ENCODE peak calls at places on chromosome 17, in six cellular contexts. I is fibroblast of the aortic adventitia, J is esophagus muscularis mucosa, T is Panc1, X is fibroblast of mammary gland, L is kidney epithelial cell. C is an unnamed sample.

GRCh38 chr17:36703860-36704266 is 102.5 kb downstream of the MRM1 start:
- DNase-seq in I (peak), J (no peak), T (no peak), X (peak), L (no peak), C (peak)

GRCh38 chr17:29607557-29608195 is 14.7 kb downstream of the ANKRD13B start:
- DNase-seq in I (no peak), J (no peak), T (no peak), X (no peak), L (no peak), C (no peak)

GRCh38 chr17:72126575-72127486 is 6.0 kb downstream of the SOX9 start:
- DNase-seq in I (peak), J (no peak), T (no peak), X (peak), L (no peak), C (peak)

GRCh38 chr17:39997543-39997942 is 16.9 kb downstream of the PSMD3 start:
- DNase-seq in I (no peak), J (no peak), T (no peak), X (no peak), L (no peak), C (no peak)

GRCh38 chr17:2954898-2955445 is 108.4 kb downstream of the OR1D5 start:
- DNase-seq in I (peak), J (no peak), T (peak), X (peak), L (peak), C (peak)

GRCh38 chr17:2183346-2183745 is 120.2 kb downstream of the SMG6 start:
- DNase-seq in I (no peak), J (no peak), T (no peak), X (no peak), L (no peak), C (no peak)

GRCh38 chr17:27354491-27355081 is 60.7 kb downstream of the WSB1 start:
- DNase-seq in I (no peak), J (no peak), T (no peak), X (no peak), L (no peak), C (no peak)

GRCh38 chr17:16037636-16038035 is 38.0 kb downstream of the TTC19 start:
- DNase-seq in I (peak), J (no peak), T (no peak), X (peak), L (no peak), C (peak)

GRCh38 chr17:16419929-16420271 is 4.5 kb downstream of the TRPV2 start:
- DNase-seq in I (no peak), J (no peak), T (no peak), X (peak), L (no peak), C (peak)

GRCh38 chr17:68738044-68738443 is 136.9 kb upstream of the FAM20A start:
- DNase-seq in I (peak), J (no peak), T (no peak), X (no peak), L (no peak), C (peak)

GRCh38 chr17:45320931-45321461 is 4.2 kb upstream of the MAP3K14 start:
- DNase-seq in I (peak), J (no peak), T (peak), X (peak), L (peak), C (peak)

GRCh38 chr17:72056727-72057290 is 64.0 kb upstream of the SOX9 start:
- DNase-seq in I (no peak), J (peak), T (no peak), X (no peak), L (no peak), C (no peak)

GRCh38 chr17:38749222-38750043 is 1.3 kb upstream of the PCGF2 start:
- DNase-seq in I (peak), J (peak), T (no peak), X (peak), L (peak), C (peak)

GRCh38 chr17:57085448-57086068 is 512 bp downstream of the AKAP1 start:
- DNase-seq in I (peak), J (no peak), T (no peak), X (peak), L (no peak), C (peak)

GRCh38 chr17:58818654-58819053 is 63.0 kb downstream of the PPM1E start:
- DNase-seq in I (no peak), J (no peak), T (no peak), X (no peak), L (no peak), C (no peak)

GRCh38 chr17:18920911-18921441 is 31.0 kb upstream of the SLC5A10 start:
- DNase-seq in I (peak), J (no peak), T (no peak), X (peak), L (no peak), C (no peak)

GRCh38 chr17:56786989-56787482 is 46.7 kb downstream of the C17orf67 start:
- DNase-seq in I (peak), J (no peak), T (peak), X (peak), L (peak), C (peak)

GRCh38 chr17:64315032-64315490 is 52.0 kb upstream of the TEX2 start:
- DNase-seq in I (peak), J (peak), T (no peak), X (peak), L (no peak), C (peak)

GRCh38 chr17:76527430-76528111 is 9.9 kb downstream of the CYGB start:
- DNase-seq in I (peak), J (no peak), T (no peak), X (peak), L (peak), C (peak)

GRCh38 chr17:4513113-4514032 is 14.7 kb downstream of the SPNS2 start:
- DNase-seq in I (no peak), J (no peak), T (no peak), X (no peak), L (no peak), C (no peak)

GRCh38 chr17:38881600-38882191 is 11.8 kb downstream of the LASP1 start:
- DNase-seq in I (peak), J (no peak), T (no peak), X (peak), L (no peak), C (peak)

GRCh38 chr17:10058924-10059683 is 139.3 kb downstream of the GAS7 start:
- DNase-seq in I (no peak), J (no peak), T (no peak), X (peak), L (no peak), C (no peak)

GRCh38 chr17:2050871-2051387 is 4.0 kb upstream of the HIC1 start:
- DNase-seq in I (no peak), J (no peak), T (no peak), X (peak), L (no peak), C (peak)

GRCh38 chr17:41619162-41619933 is 5.0 kb downstream of the KRT17 start:
- DNase-seq in I (no peak), J (no peak), T (no peak), X (no peak), L (no peak), C (no peak)

GRCh38 chr17:61477204-61477834 is 25.1 kb downstream of the TBX4 start:
- DNase-seq in I (peak), J (no peak), T (no peak), X (no peak), L (no peak), C (no peak)

GRCh38 chr17:32485261-32485955 is 1.4 kb upstream of the CDK5R1 start:
- DNase-seq in I (no peak), J (no peak), T (no peak), X (no peak), L (no peak), C (no peak)
- H3K4me3 ChIP-seq in I (no peak), J (no peak), T (peak), X (no peak), L (no peak), C (no peak)

GRCh38 chr17:737561-738113 is 5.2 kb downstream of the TLCD3A start:
- DNase-seq in I (no peak), J (no peak), T (no peak), X (no peak), L (no peak), C (no peak)

GRCh38 chr17:732788-733720 is 658 bp downstream of the TLCD3A start:
- DNase-seq in I (peak), J (no peak), T (no peak), X (peak), L (no peak), C (peak)

GRCh38 chr17:731943-732787 is at the start of gene TLCD3A:
- DNase-seq in I (peak), J (no peak), T (no peak), X (peak), L (no peak), C (peak)

GRCh38 chr17:728911-729310 is 3.5 kb upstream of the TLCD3A start:
- DNase-seq in I (no peak), J (no peak), T (no peak), X (no peak), L (no peak), C (no peak)

GRCh38 chr17:733743-734142 is 1.3 kb downstream of the TLCD3A start:
- DNase-seq in I (no peak), J (no peak), T (no peak), X (no peak), L (no peak), C (no peak)
- H3K4me3 ChIP-seq in I (peak), J (peak), T (peak), X (peak), L (peak), C (peak)

GRCh38 chr17:81418710-81419332 is 23.6 kb downstream of the BAHCC1 start:
- DNase-seq in I (peak), J (no peak), T (no peak), X (peak), L (no peak), C (no peak)

GRCh38 chr17:81417049-81417878 is 22.0 kb downstream of the BAHCC1 start:
- DNase-seq in I (peak), J (no peak), T (no peak), X (peak), L (no peak), C (peak)

GRCh38 chr17:81419333-81419885 is 24.2 kb downstream of the BAHCC1 start:
- DNase-seq in I (peak), J (peak), T (no peak), X (peak), L (peak), C (peak)

GRCh38 chr17:81416612-81417011 is 21.4 kb downstream of the BAHCC1 start:
- DNase-seq in I (no peak), J (no peak), T (no peak), X (no peak), L (no peak), C (no peak)

DNA sequence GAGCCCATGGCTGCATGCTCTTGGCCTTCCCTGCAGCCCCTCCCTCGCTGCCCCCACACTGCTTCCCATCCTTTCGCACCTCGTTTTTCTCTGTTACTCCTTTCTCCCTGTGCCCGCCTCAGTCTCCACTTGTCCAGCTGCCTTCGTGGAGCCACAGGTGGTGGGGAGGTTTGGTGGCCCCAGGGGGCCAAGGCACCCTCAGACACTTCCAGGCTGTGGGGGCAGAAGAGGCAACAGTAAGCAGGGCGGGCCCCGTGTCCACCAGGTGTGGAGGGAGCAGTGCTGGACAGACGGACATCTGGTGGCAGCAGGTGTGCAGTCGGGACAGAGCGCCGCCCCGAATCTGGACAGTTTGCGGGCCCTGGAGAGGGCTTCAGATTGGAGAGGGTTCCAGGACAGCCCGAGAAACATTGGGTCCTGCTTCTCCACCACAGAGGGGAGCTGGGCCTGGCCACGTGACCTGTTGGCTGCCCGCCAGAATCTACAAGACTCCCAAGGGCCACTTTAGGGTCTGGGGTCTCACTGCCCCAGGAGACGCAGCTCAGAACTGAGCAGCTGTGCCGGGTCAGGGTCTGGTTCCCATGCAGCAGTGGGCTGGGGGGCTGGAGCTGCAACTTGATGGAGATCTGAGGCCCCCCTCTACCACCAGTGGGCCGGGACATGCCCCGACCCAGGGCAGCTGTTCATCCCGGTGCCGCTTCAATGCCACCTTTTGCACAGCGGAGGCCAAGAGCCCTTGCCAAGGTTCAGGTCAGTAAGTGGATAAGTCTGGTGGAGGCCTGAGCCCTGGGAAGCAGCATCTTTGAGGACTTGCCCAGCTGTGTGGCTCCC is 22.8 kb downstream of the BAHCC1 start:
- DNase-seq in I (no peak), J (no peak), T (no peak), X (no peak), L (no peak), C (no peak)
- H3K4me3 ChIP-seq in I (no peak), J (no peak), T (no peak), X (no peak), L (no peak), C (no peak)

GRCh38 chr17:7176870-7177209 is 2.3 kb downstream of the ASGR1 start:
- DNase-seq in I (no peak), J (no peak), T (no peak), X (no peak), L (no peak), C (peak)
- H3K4me3 ChIP-seq in I (no peak), J (peak), T (no peak), X (no peak), L (peak), C (peak)

DNA sequence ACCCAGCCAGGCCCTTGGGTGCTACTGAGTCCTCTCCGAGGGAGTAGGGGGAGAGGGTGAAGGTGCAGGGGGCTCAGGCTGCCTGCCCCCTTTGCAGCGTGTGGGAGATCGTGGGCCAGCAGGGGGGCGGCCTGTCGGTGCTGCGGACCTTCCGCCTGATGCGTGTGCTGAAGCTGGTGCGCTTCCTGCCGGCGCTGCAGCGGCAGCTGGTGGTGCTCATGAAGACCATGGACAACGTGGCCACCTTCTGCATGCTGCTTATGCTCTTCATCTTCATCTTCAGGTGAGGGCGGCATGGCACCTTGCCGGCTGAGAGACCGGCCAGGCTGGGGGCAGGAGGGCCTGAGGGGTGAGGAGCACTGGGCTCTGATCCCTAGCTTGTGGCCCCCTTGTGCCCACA is 30.8 kb downstream of the CACNA1G start:
- DNase-seq in I (no peak), J (no peak), T (no peak), X (no peak), L (no peak), C (no peak)
- H3K4me3 ChIP-seq in I (no peak), J (no peak), T (no peak), X (no peak), L (no peak), C (no peak)

GRCh38 chr17:47735536-47736011 is 2.5 kb downstream of the TBX21 start:
- DNase-seq in I (no peak), J (no peak), T (no peak), X (no peak), L (no peak), C (no peak)

GRCh38 chr17:47733047-47733413 is at the start of gene TBX21:
- DNase-seq in I (no peak), J (no peak), T (no peak), X (peak), L (no peak), C (peak)

GRCh38 chr17:47735139-47735464 is 2.1 kb downstream of the TBX21 start:
- DNase-seq in I (no peak), J (no peak), T (no peak), X (no peak), L (no peak), C (no peak)

GRCh38 chr17:47732399-47733046 is 513 bp upstream of the TBX21 start:
- DNase-seq in I (no peak), J (no peak), T (no peak), X (no peak), L (no peak), C (no peak)

DNA sequence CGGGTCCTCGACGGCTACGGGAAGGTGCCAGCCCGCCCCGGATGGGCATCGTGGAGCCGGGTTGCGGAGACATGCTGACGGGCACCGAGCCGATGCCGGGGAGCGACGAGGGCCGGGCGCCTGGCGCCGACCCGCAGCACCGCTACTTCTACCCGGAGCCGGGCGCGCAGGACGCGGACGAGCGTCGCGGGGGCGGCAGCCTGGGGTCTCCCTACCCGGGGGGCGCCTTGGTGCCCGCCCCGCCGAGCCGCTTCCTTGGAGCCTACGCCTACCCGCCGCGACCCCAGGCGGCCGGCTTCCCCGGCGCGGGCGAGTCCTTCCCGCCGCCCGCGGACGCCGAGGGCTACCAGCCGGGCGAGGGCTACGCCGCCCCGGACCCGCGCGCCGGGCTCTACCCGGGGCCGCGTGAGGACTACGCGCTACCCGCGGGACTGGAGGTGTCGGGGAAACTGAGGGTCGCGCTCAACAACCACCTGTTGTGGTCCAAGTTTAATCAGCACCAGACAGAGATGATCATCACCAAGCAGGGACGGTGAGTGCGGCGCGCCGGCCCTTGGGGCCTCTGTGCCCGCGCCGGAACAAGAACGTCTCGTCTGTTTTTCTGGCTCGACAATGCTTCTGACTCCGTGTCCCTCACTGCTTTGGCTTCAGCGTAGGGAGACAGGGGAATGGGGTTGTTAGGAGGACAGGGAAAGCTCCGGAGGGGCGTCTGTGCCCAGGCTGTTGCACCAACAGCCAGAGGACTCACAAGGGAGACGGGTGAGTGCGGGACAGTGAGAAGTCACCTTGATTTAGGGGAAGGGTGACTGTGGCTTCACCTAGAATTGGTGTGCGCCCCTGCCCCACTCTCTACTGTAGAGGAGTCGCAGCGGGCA is 615 bp downstream of the TBX21 start:
- DNase-seq in I (no peak), J (no peak), T (no peak), X (no peak), L (no peak), C (peak)
- H3K4me3 ChIP-seq in I (no peak), J (peak), T (peak), X (peak), L (peak), C (peak)

GRCh38 chr17:49646391-49647255 is 31.3 kb downstream of the SPOP start:
- DNase-seq in I (peak), J (no peak), T (peak), X (peak), L (peak), C (peak)
- H3K4me3 ChIP-seq in I (peak), J (peak), T (peak), X (peak), L (no peak), C (peak)

DNA sequence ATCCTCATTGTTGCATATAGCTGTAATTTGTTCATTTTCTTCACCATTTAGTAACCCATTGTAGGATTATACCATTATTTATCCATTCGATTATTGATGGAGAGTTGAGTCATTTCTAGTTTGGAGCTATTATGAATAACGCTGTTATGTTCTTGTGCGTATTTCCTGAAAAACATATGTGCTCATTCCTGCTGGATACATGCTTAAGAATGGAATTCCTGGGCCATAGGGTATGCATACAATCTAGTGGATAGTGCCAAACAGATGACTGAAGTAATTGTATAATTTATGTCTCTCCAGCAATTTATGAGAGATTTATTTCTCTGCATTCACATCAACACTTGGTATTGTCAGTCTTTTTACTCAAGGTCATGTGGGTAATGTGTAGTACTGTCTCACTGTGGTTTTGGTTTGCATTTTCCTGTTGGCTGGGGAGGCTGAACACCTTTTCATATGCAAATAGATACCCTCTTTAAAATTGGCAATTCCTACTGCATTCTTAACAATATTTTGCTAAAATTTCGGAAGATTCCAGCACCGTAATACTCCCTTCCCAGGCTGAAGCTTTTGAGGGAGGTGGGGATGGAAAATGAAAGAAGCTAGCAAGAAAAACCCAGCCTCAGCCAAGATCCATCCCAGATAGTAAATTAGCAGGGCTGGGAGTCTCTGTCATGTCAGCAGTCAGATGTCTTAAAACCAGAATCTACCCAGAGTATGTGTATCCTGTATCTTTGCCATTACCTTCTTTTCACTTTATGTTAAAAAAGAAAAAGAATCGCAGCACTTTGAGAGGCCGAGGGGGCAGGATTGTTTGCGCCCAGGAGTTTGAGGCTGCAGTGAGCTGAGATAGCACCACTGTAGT is 205.0 kb downstream of the LGALS9B start:
- DNase-seq in I (no peak), J (no peak), T (no peak), X (no peak), L (no peak), C (no peak)
- H3K4me3 ChIP-seq in I (no peak), J (no peak), T (no peak), X (no peak), L (no peak), C (no peak)

C was measured in adipocyte.